ENCODE peak calls at places on chromosomes 16 and 17, in ten cellular contexts. Y is CD4-positive, alpha-beta T cell; M is left lung; L is heart right ventricle; X is ovary; K is AG04450; B is upper lobe of left lung; O is left ventricle myocardium inferior; E is fibroblast of mammary gland; I is BJ. T is an unnamed sample.

GRCh38 chr16:85428168-85428898 is 184.8 kb upstream of the GSE1 start:
- DNase-seq in Y (peak; percentile 38), M (peak; percentile 41), L (no peak), X (peak; percentile 36), K (no peak), B (no peak), O (peak; percentile 35), E (peak; percentile 33), I (no peak), T (peak; percentile 40)

GRCh38 chr17:42438600-42439567 is 15.8 kb upstream of the CAVIN1 start:
- DNase-seq in Y (peak; percentile 32), M (peak; percentile 48), L (no peak), X (no peak), K (no peak), B (no peak), O (no peak), E (peak; percentile 53), I (no peak), T (no peak)

GRCh38 chr16:77721752-77722314 is 481 bp upstream of the NUDT7 start:
- DNase-seq in Y (no peak), M (no peak), L (no peak), X (no peak), K (no peak), B (no peak), O (no peak), E (no peak), I (no peak), T (no peak)

GRCh38 chr17:12927541-12928425 is 90.0 kb downstream of the ELAC2 start:
- DNase-seq in Y (no peak), M (no peak), L (peak; percentile 47), X (peak; percentile 18), K (no peak), B (no peak), O (peak; percentile 20), E (peak; percentile 47), I (no peak), T (no peak)

GRCh38 chr17:3956983-3957382 is 7.3 kb downstream of the ATP2A3 start:
- DNase-seq in Y (no peak), M (no peak), L (no peak), X (no peak), K (no peak), B (no peak), O (no peak), E (no peak), I (no peak), T (no peak)

GRCh38 chr17:76869878-76870714 is 1.9 kb downstream of the MGAT5B start:
- DNase-seq in Y (no peak), M (no peak), L (no peak), X (no peak), K (no peak), B (no peak), O (no peak), E (no peak), I (no peak), T (no peak)

GRCh38 chr17:58693208-58693607 is 806 bp downstream of the RAD51C start:
- DNase-seq in Y (no peak), M (no peak), L (no peak), X (no peak), K (no peak), B (no peak), O (no peak), E (peak; percentile 9), I (no peak), T (no peak)

GRCh38 chr17:50507871-50508572 is at the start of gene MYCBPAP:
- DNase-seq in Y (peak; percentile 73), M (peak; percentile 85), L (peak; percentile 86), X (peak; percentile 83), K (peak; percentile 16), B (peak; percentile 97), O (peak; percentile 86), E (peak; percentile 68), I (no peak), T (peak; percentile 77)

GRCh38 chr17:65370669-65371126 is 190.8 kb downstream of the AXIN2 start:
- DNase-seq in Y (no peak), M (no peak), L (no peak), X (no peak), K (no peak), B (peak; percentile 50), O (no peak), E (no peak), I (no peak), T (no peak)

GRCh38 chr17:35001549-35001948 is 21.2 kb downstream of the LIG3 start:
- DNase-seq in Y (no peak), M (no peak), L (no peak), X (no peak), K (no peak), B (no peak), O (no peak), E (peak; percentile 29), I (no peak), T (no peak)

GRCh38 chr17:57236686-57237299 is 19.5 kb upstream of the MSI2 start:
- DNase-seq in Y (no peak), M (no peak), L (no peak), X (no peak), K (no peak), B (no peak), O (no peak), E (no peak), I (no peak), T (no peak)

GRCh38 chr16:49918257-49918656 is 62.3 kb upstream of the ZNF423 start:
- DNase-seq in Y (no peak), M (no peak), L (no peak), X (no peak), K (no peak), B (no peak), O (no peak), E (no peak), I (no peak), T (no peak)

GRCh38 chr17:16438173-16438556 is 22.8 kb downstream of the TRPV2 start:
- DNase-seq in Y (no peak), M (no peak), L (no peak), X (no peak), K (no peak), B (no peak), O (no peak), E (no peak), I (no peak), T (no peak)

GRCh38 chr16:59470556-59470955 is 736.4 kb upstream of the GOT2 start:
- DNase-seq in Y (no peak), M (no peak), L (no peak), X (no peak), K (no peak), B (no peak), O (no peak), E (no peak), I (no peak), T (no peak)
- TF ChIP-seq CTCF in Y (no peak), M (no peak), L (no peak), X (no peak), K (no peak), B (no peak), O (no peak), E (no peak), I (no peak), T (no peak)

GRCh38 chr16:52535076-52535475 is 11.9 kb downstream of the TOX3 start:
- DNase-seq in Y (no peak), M (no peak), L (no peak), X (no peak), K (no peak), B (no peak), O (no peak), E (no peak), I (no peak), T (no peak)
- TF ChIP-seq CTCF in Y (no peak), M (no peak), L (no peak), X (no peak), K (no peak), B (no peak), O (no peak), E (no peak), I (no peak), T (no peak)

GRCh38 chr16:26762596-26762995 is 304.1 kb upstream of the C16orf82 start:
- DNase-seq in Y (no peak), M (no peak), L (no peak), X (no peak), K (no peak), B (no peak), O (no peak), E (no peak), I (no peak), T (no peak)

GRCh38 chr16:26770547-26770946 is 296.2 kb upstream of the C16orf82 start:
- DNase-seq in Y (no peak), M (no peak), L (no peak), X (no peak), K (no peak), B (no peak), O (no peak), E (no peak), I (no peak), T (no peak)

GRCh38 chr16:26765087-26765486 is 301.6 kb upstream of the C16orf82 start:
- DNase-seq in Y (no peak), M (no peak), L (no peak), X (no peak), K (no peak), B (no peak), O (no peak), E (peak; percentile 12), I (no peak), T (no peak)
- TF ChIP-seq CTCF in Y (no peak), M (peak; percentile 41), L (no peak), X (no peak), K (peak; percentile 36), B (peak; percentile 11), O (peak; percentile 61), E (peak; percentile 34), I (no peak), T (no peak)

GRCh38 chr17:38815576-38816193 is 9.4 kb downstream of the CWC25 start:
- DNase-seq in Y (no peak), M (no peak), L (no peak), X (no peak), K (no peak), B (no peak), O (no peak), E (peak; percentile 70), I (no peak), T (no peak)
- TF ChIP-seq CTCF in Y (no peak), M (no peak), L (no peak), X (no peak), K (peak; percentile 36), B (no peak), O (no peak), E (peak; percentile 48), I (peak; percentile 55), T (no peak)

DNA sequence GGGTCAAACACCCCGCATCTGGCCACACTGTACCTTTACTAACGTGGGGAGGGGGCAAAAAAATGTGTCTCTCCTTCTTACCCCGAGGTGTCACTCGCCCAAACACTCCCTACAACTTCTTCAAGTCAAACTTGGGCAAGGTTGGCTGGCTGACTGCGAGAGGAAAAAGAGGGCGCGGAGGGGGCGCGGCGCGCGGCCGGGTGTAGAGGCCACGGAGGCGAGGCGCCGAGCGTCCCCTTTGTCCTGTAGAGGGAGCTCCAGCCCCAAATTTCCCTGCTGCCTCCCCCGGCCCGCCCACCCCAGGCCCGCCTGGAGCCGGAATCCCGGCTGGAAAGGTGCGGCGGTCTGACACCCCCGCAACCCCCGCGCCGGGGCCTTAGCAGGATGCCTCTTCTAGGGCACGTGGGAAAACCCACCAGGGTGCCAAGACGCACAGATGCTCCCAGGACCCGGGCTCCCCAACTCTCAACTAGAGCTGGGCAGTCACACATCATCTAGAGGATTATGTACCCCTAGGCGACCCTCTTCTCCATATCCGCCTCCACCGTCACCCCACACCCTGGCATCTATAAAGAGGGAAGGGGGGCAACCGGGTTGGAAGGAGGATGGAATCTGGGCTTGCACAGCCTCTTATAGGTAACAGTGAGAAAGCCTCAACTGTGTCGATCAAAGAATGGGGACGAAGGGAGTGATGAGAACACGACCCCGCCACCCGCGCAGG is 4.2 kb downstream of the IRX3 start:
- DNase-seq in Y (no peak), M (peak; percentile 68), L (peak; percentile 55), X (peak; percentile 16), K (no peak), B (peak; percentile 93), O (peak; percentile 64), E (peak; percentile 29), I (no peak), T (no peak)
- TF ChIP-seq CTCF in Y (no peak), M (peak; percentile 65), L (peak; percentile 76), X (no peak), K (peak; percentile 26), B (peak; percentile 42), O (peak; percentile 80), E (peak; percentile 38), I (peak; percentile 63), T (no peak)